ENCODE peak calls at places on chromosome 19, in five cellular contexts. M, D, Z, R and H are unnamed samples.
A peak's percentile ranks its signal among the peaks of the same experiment; 100 is the strongest.

GRCh38 chr19:19613456-19613855 is 5.0 kb downstream of the PBX4 start:
- DNase-seq in D (no peak), Z (no peak), R (peak; percentile 96), M (no peak), H (no peak)

GRCh38 chr19:14407889-14408640 is 11.1 kb downstream of the DDX39A start:
- DNase-seq in Z (no peak), D (no peak), R (no peak), M (no peak), H (no peak)

GRCh38 chr19:49506575-49507105 is 5.8 kb upstream of the FCGRT start:
- DNase-seq in Z (peak; percentile 90), R (peak; percentile 57), D (no peak), M (peak; percentile 90), H (peak; percentile 66)

GRCh38 chr19:34145741-34146202 is 26.5 kb upstream of the LSM14A start:
- DNase-seq in Z (peak; percentile 59), R (peak; percentile 50), D (peak; percentile 56), M (peak; percentile 63), H (peak; percentile 71)

GRCh38 chr19:55703790-55704215 is 28.8 kb downstream of the EPN1 start:
- DNase-seq in R (peak; percentile 38), D (no peak), Z (peak; percentile 77), M (peak; percentile 51), H (no peak)

GRCh38 chr19:54178581-54179261 is 5.8 kb upstream of the TMC4 start:
- DNase-seq in R (peak; percentile 56), M (peak; percentile 51), D (no peak), Z (peak; percentile 87), H (no peak)

GRCh38 chr19:19447536-19448237 is 42.2 kb downstream of the GATAD2A start:
- DNase-seq in M (no peak), D (peak; percentile 28), R (no peak), Z (peak; percentile 31), H (no peak)

GRCh38 chr19:4115050-4115817 is 8.7 kb downstream of the MAP2K2 start:
- DNase-seq in Z (no peak), D (no peak), R (no peak), M (no peak), H (no peak)

GRCh38 chr19:13842294-13843103 is 34.4 kb upstream of the NANOS3 start:
- DNase-seq in M (peak; percentile 63), R (peak; percentile 56), Z (peak; percentile 56), D (peak; percentile 65), H (no peak)

GRCh38 chr19:2720777-2721569 is at the start of gene DIRAS1:
- DNase-seq in D (no peak), Z (peak; percentile 63), R (no peak), M (no peak), H (no peak)

GRCh38 chr19:11191273-11191755 is 6.0 kb downstream of the KANK2 start:
- DNase-seq in M (peak; percentile 42), Z (no peak), D (peak; percentile 63), R (peak; percentile 74), H (no peak)

GRCh38 chr19:53389591-53390377 is 5.2 kb upstream of the ZNF765 start:
- DNase-seq in R (no peak), Z (peak; percentile 93), D (no peak), M (peak; percentile 35), H (no peak)

GRCh38 chr19:40347476-40348124 is 597 bp downstream of the C19orf47 start:
- DNase-seq in D (no peak), M (no peak), Z (no peak), R (no peak), H (no peak)

GRCh38 chr19:540867-541637 is 2.8 kb upstream of the GZMM start:
- DNase-seq in D (no peak), M (no peak), Z (peak; percentile 27), R (no peak), H (no peak)

GRCh38 chr19:46617566-46618079 is 7.3 kb downstream of the PTGIR start:
- DNase-seq in M (no peak), Z (no peak), R (no peak), D (no peak), H (no peak)

GRCh38 chr19:10760268-10760944 is 42.5 kb downstream of the DNM2 start:
- DNase-seq in Z (no peak), D (no peak), R (peak; percentile 31), M (peak; percentile 48), H (no peak)

GRCh38 chr19:55594996-55595530 is 4.3 kb downstream of the FIZ1 start:
- DNase-seq in M (no peak), R (no peak), D (no peak), Z (no peak), H (no peak)

GRCh38 chr19:10612515-10613119 is 12.7 kb upstream of the SLC44A2 start:
- DNase-seq in D (no peak), R (no peak), M (no peak), Z (no peak), H (no peak)

GRCh38 chr19:49864890-49865289 is 2.5 kb downstream of the PNKP start:
- DNase-seq in D (no peak), R (no peak), Z (no peak), M (no peak), H (no peak)

GRCh38 chr19:3203754-3204645 is 18.3 kb downstream of the NCLN start:
- DNase-seq in Z (no peak), R (no peak), D (no peak), M (no peak), H (no peak)

GRCh38 chr19:46372901-46373572 is 26.1 kb downstream of the PPP5C start:
- DNase-seq in M (peak; percentile 81), D (no peak), R (no peak), Z (peak; percentile 76), H (peak; percentile 11)

GRCh38 chr19:35486268-35486708 is 4.0 kb downstream of the KRTDAP start:
- DNase-seq in M (peak; percentile 26), Z (no peak), R (no peak), D (no peak), H (no peak)
- H3K4me2 ChIP-seq in M (no peak overlapping the region), Z (no peak overlapping the region), R (no peak overlapping the region), D (no peak overlapping the region), H (no peak overlapping the region)

GRCh38 chr19:5290336-5291262 is 50.0 kb downstream of the PTPRS start:
- DNase-seq in Z (no peak), D (no peak), M (no peak), R (no peak), H (no peak)
- H3K79me1 ChIP-seq in Z (peaks cover 15% of the 10 kb centered on the region), D (peaks cover 34% of the 10 kb centered on the region), M (peaks cover 28% of the 10 kb centered on the region), R (peaks cover 2% of the 10 kb centered on the region), H (peaks cover 64% of the 10 kb centered on the region)

DNA sequence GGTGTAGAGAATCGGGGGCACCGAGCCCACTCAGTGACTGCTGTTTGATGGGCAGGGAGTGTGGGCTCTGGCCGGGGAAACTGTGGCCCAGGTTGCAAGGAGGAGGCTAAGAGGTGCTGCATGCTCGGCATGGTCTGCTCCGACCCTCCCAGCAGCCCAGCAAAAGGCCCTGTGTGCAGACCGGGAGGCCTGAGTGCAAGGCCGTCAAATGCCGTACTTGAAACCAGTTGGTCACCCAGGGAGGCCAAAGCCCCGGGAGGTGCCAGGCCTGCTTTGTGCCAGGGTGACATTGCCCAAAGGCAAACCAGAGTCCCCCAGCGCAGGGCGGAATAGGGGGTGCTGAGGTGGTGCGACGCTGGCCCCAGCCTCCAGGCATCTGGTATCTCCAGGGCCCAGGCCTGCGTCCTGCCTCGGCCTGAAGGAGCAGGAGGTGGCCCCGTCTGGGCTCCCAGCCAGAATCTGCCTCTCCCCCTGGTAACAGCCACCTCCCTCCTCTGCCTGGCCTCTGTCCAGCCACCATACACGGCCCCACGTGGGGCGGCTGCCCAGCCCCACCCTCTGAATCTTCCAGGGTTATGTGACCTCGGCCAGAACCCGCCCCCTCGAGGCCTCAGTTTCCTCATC is 4.0 kb downstream of the PIK3R2 start:
- DNase-seq in Z (no peak), M (no peak), D (peak; percentile 83), R (no peak), H (no peak)
- H3K4me2 ChIP-seq in Z (no peak overlapping the region), M (no peak overlapping the region), D (peak overlapping the region; percentile 10), R (no peak overlapping the region), H (no peak overlapping the region)

DNA sequence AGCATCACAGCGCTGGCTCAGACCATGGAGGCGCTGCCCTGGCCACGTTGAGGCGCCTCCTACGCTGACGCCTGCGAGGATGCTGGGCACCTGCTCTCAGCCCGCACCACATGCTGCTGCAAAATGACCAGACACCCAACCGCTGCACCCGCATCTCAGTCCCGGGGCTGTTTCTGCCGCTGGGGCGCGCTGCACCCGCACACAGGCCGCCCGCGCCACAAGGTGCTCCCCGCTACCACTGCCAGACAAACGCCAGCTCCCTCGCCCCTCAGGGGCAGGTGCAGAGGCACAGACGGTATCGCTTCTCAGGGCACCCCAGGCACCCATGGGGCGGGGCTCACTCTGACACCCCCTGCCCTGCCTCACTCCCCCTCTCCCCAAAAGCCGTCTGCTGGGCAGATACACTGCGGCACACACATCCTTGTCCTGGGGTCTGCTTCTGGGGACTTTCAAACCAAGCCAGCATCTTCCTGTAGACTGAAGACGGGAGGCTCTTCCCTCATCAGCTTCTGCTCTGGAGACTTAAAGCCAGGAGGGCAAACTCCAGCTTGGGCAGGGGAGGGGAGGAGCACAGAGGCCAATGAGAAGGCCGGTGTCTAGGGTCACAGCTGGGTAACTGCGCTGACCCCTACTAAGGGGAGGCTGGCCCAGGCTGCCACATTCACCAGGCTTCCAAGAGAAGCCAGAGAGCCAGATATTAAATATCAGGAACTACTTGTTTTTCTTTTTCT is 16.3 kb downstream of the CHERP start:
- DNase-seq in R (no peak), D (no peak), M (no peak), Z (no peak), H (no peak)
- H3K79me1 ChIP-seq in R (peaks cover 3% of the 10 kb centered on the region), D (peaks cover 17% of the 10 kb centered on the region), M (peaks cover 2% of the 10 kb centered on the region), Z (no peaks in the 10 kb centered on the region), H (peaks cover 15% of the 10 kb centered on the region)

DNA sequence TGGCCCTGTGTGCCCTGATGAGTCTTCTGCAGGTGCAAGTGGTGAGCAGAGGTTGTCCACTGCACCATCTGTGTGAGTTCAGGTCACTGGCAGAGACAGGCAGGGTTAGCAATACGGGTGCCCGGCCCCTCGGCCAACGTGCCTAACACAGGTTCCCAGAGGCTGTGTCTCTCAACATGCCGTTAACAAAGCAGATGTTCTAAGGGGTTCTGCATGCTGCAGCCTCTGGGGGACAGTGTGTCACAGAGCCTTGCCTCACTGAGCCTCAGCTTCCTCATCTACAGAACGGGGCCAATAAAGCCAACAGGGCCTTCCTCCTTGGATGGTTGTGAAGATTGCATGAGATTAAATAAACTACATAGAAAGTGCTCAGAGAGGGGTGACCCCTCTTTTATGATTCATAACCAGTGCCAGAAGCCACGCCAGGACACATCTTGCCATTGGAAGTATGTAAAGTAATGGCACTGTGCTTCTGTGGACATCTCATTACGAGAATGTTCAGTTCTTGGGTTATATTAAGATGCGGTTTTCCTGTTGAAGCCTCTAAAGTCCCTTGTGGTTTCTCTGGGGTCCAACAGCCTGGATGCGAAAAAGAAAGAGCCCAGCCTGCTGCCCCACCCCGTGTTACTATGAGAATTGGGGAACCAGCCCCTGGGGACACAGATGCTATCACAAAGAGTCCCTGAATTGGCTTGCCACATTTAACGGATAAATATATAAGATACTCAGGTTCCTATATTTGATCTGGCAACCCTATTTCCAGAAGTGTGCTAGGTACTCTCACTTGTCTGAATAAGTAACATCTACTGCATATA is 11.2 kb upstream of the ARHGEF18 start:
- DNase-seq in D (no peak), M (no peak), Z (no peak), R (no peak), H (no peak)
- H3K4me2 ChIP-seq in D (no peak overlapping the region), M (no peak overlapping the region), Z (no peak overlapping the region), R (no peak overlapping the region), H (no peak overlapping the region)

GRCh38 chr19:16654151-16654550 is 5.8 kb downstream of the SMIM7 start:
- DNase-seq in R (no peak), Z (peak; percentile 35), M (peak; percentile 43), D (no peak), H (no peak)
- H3K79me1 ChIP-seq in R (no peaks in the 10 kb centered on the region), Z (peaks cover 10% of the 10 kb centered on the region), M (peaks cover 12% of the 10 kb centered on the region), D (peaks cover 52% of the 10 kb centered on the region), H (peaks cover 10% of the 10 kb centered on the region)

GRCh38 chr19:7669641-7670040 is 792 bp downstream of the RETN start:
- DNase-seq in D (no peak), R (no peak), M (no peak), Z (no peak), H (no peak)
- H3K4me2 ChIP-seq in D (no peak overlapping the region), R (no peak overlapping the region), M (no peak overlapping the region), Z (peak overlapping the region; percentile 57), H (peak overlapping the region; percentile 45)